ENCODE peak calls at places on chromosomes 4 and X, in six cellular contexts. A, R, M, S, Y and Z are unnamed samples.

GRCh38 chrX:49282647-49283011 is 13.0 kb downstream of the PPP1R3F start:
- DNase-seq in A (no peak), R (no peak), M (peak), S (no peak), Y (peak), Z (peak)

GRCh38 chrX:1475881-1476280 is 23.2 kb upstream of the ASMTL start:
- DNase-seq in A (no peak), R (no peak), M (no peak), S (no peak), Y (no peak), Z (no peak)

GRCh38 chr4:25450491-25450901 is 73.4 kb downstream of the ANAPC4 start:
- DNase-seq in A (no peak), R (no peak), M (no peak), S (no peak), Y (no peak), Z (no peak)

GRCh38 chrX:138756234-138756633 is 44.7 kb upstream of the FGF13 start:
- DNase-seq in A (no peak), R (no peak), M (peak), S (no peak), Y (peak), Z (peak)

GRCh38 chrX:50680990-50681389 is 133.0 kb downstream of the SHROOM4 start:
- DNase-seq in A (no peak), R (no peak), M (peak), S (no peak), Y (no peak), Z (no peak)

GRCh38 chrX:53249387-53250042 is 24.5 kb upstream of the KDM5C start:
- DNase-seq in A (no peak), R (no peak), M (no peak), S (no peak), Y (no peak), Z (no peak)

GRCh38 chr4:173014113-173014558 is 154.5 kb upstream of the GALNT7 start:
- DNase-seq in A (no peak), R (no peak), M (peak), S (peak), Y (peak), Z (peak)

GRCh38 chr4:39406763-39407583 is at the start of gene KLB:
- DNase-seq in A (no peak), R (no peak), M (no peak), S (no peak), Y (no peak), Z (no peak)

GRCh38 chr4:10032625-10033024 is 11.3 kb upstream of the SLC2A9 start:
- DNase-seq in A (no peak), R (no peak), M (no peak), S (peak), Y (peak), Z (peak)

GRCh38 chr4:147246096-147246495 is 234.8 kb upstream of the EDNRA start:
- DNase-seq in A (no peak), R (no peak), M (no peak), S (no peak), Y (no peak), Z (no peak)